ENCODE peak calls at places on chromosome 12, in nine cellular contexts. C is lower lobe of right lung; H is choroid plexus epithelial cell; Z is stimulated activated CD8-positive, alpha-beta memory T cell treated with anti-CD3 and anti-CD28 coated beads, Interleukin-2, amount 100 ng/mL, for 1 hour; M is HTR-8/SVneo; I is OCI-LY7; S is left cardiac atrium; Y is stimulated activated CD4-positive, alpha-beta T cell treated with anti-CD3 and anti-CD28 coated beads, Interleukin-4, amount 100 ng/mL, for 48 hours; F is activated naive CD8-positive, alpha-beta T cell treated with anti-CD3 and anti-CD28 coated beads, Interleukin-2, amount 50 U/mL, for 16 hours. N is an unnamed sample.
A peak's percentile ranks its signal among the peaks of the same experiment; 100 is the strongest.

GRCh38 chr12:12686925-12687324 is 9.1 kb downstream of the GPR19 start:
- DNase-seq in M (no peak), Y (no peak), C (no peak), H (peak; percentile 76), I (no peak), F (no peak), Z (no peak), S (no peak), N (no peak)

GRCh38 chr12:24095245-24095644 is 145.8 kb upstream of the SOX5 start:
- DNase-seq in F (no peak), Y (no peak), M (no peak), I (no peak), S (no peak), H (no peak), C (no peak), Z (no peak), N (no peak)

GRCh38 chr12:6627598-6627997 is 8.2 kb downstream of the LPAR5 start:
- DNase-seq in S (no peak), Z (no peak), H (no peak), I (peak; percentile 84), M (no peak), C (no peak), Y (no peak), F (no peak), N (no peak)

GRCh38 chr12:16076553-16076952 is 165.4 kb downstream of the DERA start:
- DNase-seq in S (no peak), Z (no peak), I (peak; percentile 55), F (no peak), M (peak; percentile 2), H (peak; percentile 41), C (no peak), Y (no peak), N (no peak)

GRCh38 chr12:117208206-117208605 is 17.9 kb upstream of the FBXO21 start:
- DNase-seq in Z (no peak), I (no peak), Y (no peak), H (no peak), M (no peak), S (no peak), F (no peak), C (no peak), N (no peak)

GRCh38 chr12:107681455-107681835 is 4.2 kb upstream of the PWP1 start:
- DNase-seq in Y (no peak), Z (no peak), C (no peak), F (no peak), I (no peak), S (no peak), H (no peak), M (no peak), N (no peak)

GRCh38 chr12:92574046-92574783 is 128.6 kb upstream of the PLEKHG7 start:
- DNase-seq in I (peak; percentile 46), S (no peak), Z (no peak), F (no peak), Y (no peak), M (no peak), C (no peak), H (peak; percentile 67), N (no peak)

GRCh38 chr12:47079365-47079893 is at the start of gene PCED1B:
- DNase-seq in Z (peak; percentile 53), Y (peak; percentile 48), I (peak; percentile 38), H (peak; percentile 85), S (peak; percentile 82), F (peak; percentile 22), C (peak; percentile 88), M (no peak), N (peak; percentile 44)

GRCh38 chr12:90261283-90261682 is 552.6 kb upstream of the ATP2B1 start:
- DNase-seq in I (no peak), Z (no peak), Y (no peak), C (no peak), F (no peak), M (no peak), H (no peak), S (no peak), N (no peak)

GRCh38 chr12:47458273-47458672 is 247.6 kb downstream of the RPAP3 start:
- DNase-seq in M (no peak), C (no peak), S (no peak), Z (no peak), F (no peak), I (no peak), Y (no peak), H (no peak), N (no peak)

GRCh38 chr12:131093971-131094830 is 140.5 kb downstream of the ADGRD1 start:
- DNase-seq in Y (no peak), C (peak; percentile 18), I (no peak), M (no peak), S (no peak), F (no peak), H (no peak), Z (no peak), N (no peak)

GRCh38 chr12:130765186-130765659 is 49.1 kb upstream of the RIMBP2 start:
- DNase-seq in M (no peak), C (no peak), Z (no peak), H (peak; percentile 6), Y (no peak), I (peak; percentile 48), F (no peak), S (no peak), N (no peak)

GRCh38 chr12:117119592-117120198 is 20.5 kb upstream of the TESC start:
- DNase-seq in I (peak; percentile 58), Z (no peak), S (no peak), H (no peak), F (no peak), M (no peak), Y (no peak), C (no peak), N (peak; percentile 33)

GRCh38 chr12:78036889-78037288 is 206.2 kb downstream of the NAV3 start:
- DNase-seq in Y (no peak), Z (no peak), F (no peak), H (no peak), I (no peak), S (no peak), M (no peak), C (no peak), N (no peak)

GRCh38 chr12:78680596-78680995 is 184.0 kb upstream of the SYT1 start:
- DNase-seq in C (no peak), Z (no peak), M (no peak), Y (no peak), I (no peak), S (no peak), H (no peak), F (no peak), N (no peak)

GRCh38 chr12:123120452-123121166 is 30.3 kb downstream of the PITPNM2 start:
- DNase-seq in I (no peak), Z (no peak), Y (no peak), F (no peak), M (no peak), C (no peak), H (no peak), S (no peak), N (no peak)

GRCh38 chr12:95337176-95337575 is 119.6 kb downstream of the VEZT start:
- DNase-seq in S (no peak), M (no peak), Y (no peak), F (no peak), H (no peak), Z (no peak), C (no peak), I (no peak), N (no peak)

GRCh38 chr12:131208425-131208824 is 254.7 kb downstream of the ADGRD1 start:
- DNase-seq in S (no peak), H (no peak), M (no peak), F (no peak), C (no peak), Y (no peak), I (no peak), Z (no peak), N (no peak)

GRCh38 chr12:57126061-57126460 is 2.2 kb upstream of the LRP1 start:
- DNase-seq in M (no peak), Y (no peak), S (no peak), H (no peak), I (no peak), F (no peak), C (no peak), Z (no peak), N (no peak)

GRCh38 chr12:125533434-125534029 is 468.3 kb downstream of the AACS start:
- DNase-seq in C (no peak), S (no peak), Y (peak; percentile 35), Z (no peak), M (peak; percentile 14), F (no peak), H (no peak), I (peak; percentile 56), N (no peak)

GRCh38 chr12:110107369-110108281 is 16.5 kb upstream of the IFT81 start:
- DNase-seq in Z (no peak), F (no peak), Y (no peak), C (no peak), M (peak; percentile 49), S (peak; percentile 61), I (no peak), H (peak; percentile 96), N (no peak)

GRCh38 chr12:132610896-132611602 is 667 bp upstream of the LRCOL1 start:
- DNase-seq in H (no peak), Z (no peak), C (no peak), F (no peak), I (no peak), S (no peak), Y (no peak), M (no peak), N (no peak)

GRCh38 chr12:30154996-30155730 is 371.4 kb upstream of the TMTC1 start:
- DNase-seq in Z (no peak), I (no peak), S (no peak), H (peak; percentile 42), M (no peak), C (no peak), F (no peak), Y (no peak), N (no peak)

GRCh38 chr12:19683178-19683927 is 244.1 kb downstream of the AEBP2 start:
- DNase-seq in S (no peak), Z (no peak), F (no peak), H (peak; percentile 76), C (no peak), I (no peak), Y (no peak), M (peak; percentile 36), N (no peak)